ENCODE peak calls at places on chromosomes 4 and X, in nine cellular contexts. One of them, this sample, is unnamed. For H3K4me1, the result is how much of the 10 kb centered on the place peaks cover.

GRCh38 chr4:153483432-153484418 is 17.6 kb downstream of the TMEM131L start:
- DNase-seq in aorta: no peak
- DNase-seq in CD4-positive, CD25-positive, alpha-beta regulatory T cell: no peak
- DNase-seq in fibroblast of lung: no peak
- DNase-seq in endodermal cell: no peak
- DNase-seq in CD8-positive, alpha-beta memory T cell: no peak
- DNase-seq in transverse colon: no peak
- DNase-seq in lung: no peak
- DNase-seq in A549: no peak
- DNase-seq in this sample: no peak

GRCh38 chr4:148166132-148166531 is 276.1 kb downstream of the NR3C2 start:
- DNase-seq in A549: no peak
- DNase-seq in fibroblast of lung: peak
- DNase-seq in lung: no peak
- DNase-seq in aorta: peak
- DNase-seq in endodermal cell: no peak
- DNase-seq in transverse colon: no peak
- DNase-seq in CD8-positive, alpha-beta memory T cell: no peak
- DNase-seq in CD4-positive, CD25-positive, alpha-beta regulatory T cell: no peak
- DNase-seq in this sample: no peak

GRCh38 chrX:40087574-40088298 is 10.0 kb downstream of the BCOR start:
- DNase-seq in endodermal cell: peak
- DNase-seq in fibroblast of lung: no peak
- DNase-seq in CD8-positive, alpha-beta memory T cell: no peak
- DNase-seq in CD4-positive, CD25-positive, alpha-beta regulatory T cell: no peak
- DNase-seq in lung: no peak
- DNase-seq in A549: no peak
- DNase-seq in aorta: no peak
- DNase-seq in transverse colon: no peak
- DNase-seq in this sample: no peak

GRCh38 chr4:149031399-149031798 is 589.2 kb upstream of the NR3C2 start:
- DNase-seq in transverse colon: no peak
- DNase-seq in fibroblast of lung: peak
- DNase-seq in lung: no peak
- DNase-seq in A549: no peak
- DNase-seq in aorta: no peak
- DNase-seq in CD4-positive, CD25-positive, alpha-beta regulatory T cell: no peak
- DNase-seq in endodermal cell: peak
- DNase-seq in CD8-positive, alpha-beta memory T cell: no peak
- DNase-seq in this sample: no peak

GRCh38 chr4:53598901-53599300 is 7.6 kb upstream of the LNX1 start:
- DNase-seq in CD4-positive, CD25-positive, alpha-beta regulatory T cell: no peak
- DNase-seq in A549: no peak
- DNase-seq in aorta: no peak
- DNase-seq in endodermal cell: no peak
- DNase-seq in CD8-positive, alpha-beta memory T cell: no peak
- DNase-seq in fibroblast of lung: peak
- DNase-seq in transverse colon: no peak
- DNase-seq in lung: no peak
- DNase-seq in this sample: no peak

GRCh38 chr4:135485371-135485770 is 1283.8 kb upstream of the PABPC4L start:
- DNase-seq in fibroblast of lung: peak
- DNase-seq in lung: no peak
- DNase-seq in CD8-positive, alpha-beta memory T cell: no peak
- DNase-seq in A549: no peak
- DNase-seq in transverse colon: no peak
- DNase-seq in endodermal cell: no peak
- DNase-seq in CD4-positive, CD25-positive, alpha-beta regulatory T cell: no peak
- DNase-seq in aorta: no peak
- DNase-seq in this sample: no peak

GRCh38 chr4:94669672-94670664 is 87.8 kb upstream of the BMPR1B start:
- DNase-seq in CD4-positive, CD25-positive, alpha-beta regulatory T cell: no peak
- DNase-seq in aorta: no peak
- DNase-seq in A549: peak
- DNase-seq in fibroblast of lung: no peak
- DNase-seq in lung: no peak
- DNase-seq in transverse colon: no peak
- DNase-seq in endodermal cell: no peak
- DNase-seq in CD8-positive, alpha-beta memory T cell: no peak
- DNase-seq in this sample: no peak

GRCh38 chrX:126456136-126456535 is 96.5 kb downstream of the DCAF12L1 start:
- DNase-seq in lung: no peak
- DNase-seq in CD8-positive, alpha-beta memory T cell: no peak
- DNase-seq in CD4-positive, CD25-positive, alpha-beta regulatory T cell: no peak
- DNase-seq in A549: no peak
- DNase-seq in endodermal cell: no peak
- DNase-seq in aorta: no peak
- DNase-seq in transverse colon: no peak
- DNase-seq in fibroblast of lung: no peak
- DNase-seq in this sample: no peak

GRCh38 chr4:3257125-3257690 is 8.2 kb downstream of the MSANTD1 start:
- DNase-seq in CD4-positive, CD25-positive, alpha-beta regulatory T cell: no peak
- DNase-seq in endodermal cell: peak
- DNase-seq in A549: no peak
- DNase-seq in aorta: peak
- DNase-seq in CD8-positive, alpha-beta memory T cell: no peak
- DNase-seq in fibroblast of lung: no peak
- DNase-seq in transverse colon: peak
- DNase-seq in lung: no peak
- DNase-seq in this sample: no peak

GRCh38 chrX:16096131-16096530 is 27.2 kb upstream of the GRPR start:
- DNase-seq in aorta: no peak
- DNase-seq in A549: no peak
- DNase-seq in transverse colon: no peak
- DNase-seq in fibroblast of lung: no peak
- DNase-seq in lung: no peak
- DNase-seq in CD4-positive, CD25-positive, alpha-beta regulatory T cell: no peak
- DNase-seq in CD8-positive, alpha-beta memory T cell: no peak
- DNase-seq in endodermal cell: peak
- DNase-seq in this sample: no peak

GRCh38 chrX:72051589-72051988 is 80.1 kb downstream of the RTL5 start:
- DNase-seq in CD4-positive, CD25-positive, alpha-beta regulatory T cell: no peak
- DNase-seq in fibroblast of lung: no peak
- DNase-seq in transverse colon: no peak
- DNase-seq in CD8-positive, alpha-beta memory T cell: no peak
- DNase-seq in endodermal cell: peak
- DNase-seq in A549: no peak
- DNase-seq in aorta: no peak
- DNase-seq in lung: no peak
- DNase-seq in this sample: no peak

GRCh38 chrX:72046447-72046846 is 85.3 kb downstream of the RTL5 start:
- DNase-seq in CD8-positive, alpha-beta memory T cell: no peak
- DNase-seq in endodermal cell: no peak
- DNase-seq in aorta: no peak
- DNase-seq in CD4-positive, CD25-positive, alpha-beta regulatory T cell: no peak
- DNase-seq in lung: no peak
- DNase-seq in transverse colon: no peak
- DNase-seq in A549: no peak
- DNase-seq in fibroblast of lung: peak
- DNase-seq in this sample: peak

GRCh38 chrX:72045552-72046277 is 86.0 kb downstream of the RTL5 start:
- DNase-seq in aorta: no peak
- DNase-seq in endodermal cell: peak
- DNase-seq in fibroblast of lung: peak
- DNase-seq in CD8-positive, alpha-beta memory T cell: no peak
- DNase-seq in CD4-positive, CD25-positive, alpha-beta regulatory T cell: no peak
- DNase-seq in transverse colon: no peak
- DNase-seq in A549: no peak
- DNase-seq in lung: no peak
- DNase-seq in this sample: peak

GRCh38 chrX:72050011-72050410 is 81.7 kb downstream of the RTL5 start:
- DNase-seq in A549: no peak
- DNase-seq in CD8-positive, alpha-beta memory T cell: no peak
- DNase-seq in endodermal cell: peak
- DNase-seq in fibroblast of lung: no peak
- DNase-seq in CD4-positive, CD25-positive, alpha-beta regulatory T cell: no peak
- DNase-seq in lung: no peak
- DNase-seq in transverse colon: no peak
- DNase-seq in aorta: no peak
- DNase-seq in this sample: no peak

GRCh38 chrX:72048515-72049455 is 82.9 kb downstream of the RTL5 start:
- DNase-seq in fibroblast of lung: no peak
- DNase-seq in A549: no peak
- DNase-seq in CD4-positive, CD25-positive, alpha-beta regulatory T cell: no peak
- DNase-seq in endodermal cell: peak
- DNase-seq in lung: no peak
- DNase-seq in aorta: no peak
- DNase-seq in transverse colon: peak
- DNase-seq in CD8-positive, alpha-beta memory T cell: no peak
- DNase-seq in this sample: no peak
- H3K4me3 ChIP-seq in fibroblast of lung: no peak
- H3K4me3 ChIP-seq in A549: no peak
- H3K4me3 ChIP-seq in CD4-positive, CD25-positive, alpha-beta regulatory T cell: no peak
- H3K4me3 ChIP-seq in endodermal cell: no peak
- H3K4me3 ChIP-seq in lung: no peak
- H3K4me3 ChIP-seq in aorta: no peak
- H3K4me3 ChIP-seq in transverse colon: no peak
- H3K4me3 ChIP-seq in CD8-positive, alpha-beta memory T cell: no peak
- H3K4me3 ChIP-seq in this sample: no peak

GRCh38 chr4:10114147-10114546 is 2.5 kb downstream of the WDR1 start:
- DNase-seq in CD4-positive, CD25-positive, alpha-beta regulatory T cell: no peak
- DNase-seq in endodermal cell: no peak
- DNase-seq in fibroblast of lung: no peak
- DNase-seq in lung: no peak
- DNase-seq in A549: no peak
- DNase-seq in transverse colon: no peak
- DNase-seq in CD8-positive, alpha-beta memory T cell: no peak
- DNase-seq in aorta: no peak
- DNase-seq in this sample: no peak

GRCh38 chr4:10115271-10115656 is 1.3 kb downstream of the WDR1 start:
- DNase-seq in endodermal cell: no peak
- DNase-seq in transverse colon: peak
- DNase-seq in fibroblast of lung: peak
- DNase-seq in CD8-positive, alpha-beta memory T cell: no peak
- DNase-seq in CD4-positive, CD25-positive, alpha-beta regulatory T cell: no peak
- DNase-seq in lung: no peak
- DNase-seq in A549: no peak
- DNase-seq in aorta: no peak
- DNase-seq in this sample: no peak

GRCh38 chr4:10114607-10115006 is 2.0 kb downstream of the WDR1 start:
- DNase-seq in CD4-positive, CD25-positive, alpha-beta regulatory T cell: no peak
- DNase-seq in endodermal cell: peak
- DNase-seq in transverse colon: no peak
- DNase-seq in A549: no peak
- DNase-seq in CD8-positive, alpha-beta memory T cell: no peak
- DNase-seq in fibroblast of lung: no peak
- DNase-seq in lung: no peak
- DNase-seq in aorta: no peak
- DNase-seq in this sample: no peak

GRCh38 chr4:10112658-10113284 is 3.8 kb downstream of the WDR1 start:
- DNase-seq in fibroblast of lung: no peak
- DNase-seq in aorta: no peak
- DNase-seq in A549: no peak
- DNase-seq in CD8-positive, alpha-beta memory T cell: no peak
- DNase-seq in lung: no peak
- DNase-seq in transverse colon: no peak
- DNase-seq in endodermal cell: no peak
- DNase-seq in CD4-positive, CD25-positive, alpha-beta regulatory T cell: no peak
- DNase-seq in this sample: no peak

DNA sequence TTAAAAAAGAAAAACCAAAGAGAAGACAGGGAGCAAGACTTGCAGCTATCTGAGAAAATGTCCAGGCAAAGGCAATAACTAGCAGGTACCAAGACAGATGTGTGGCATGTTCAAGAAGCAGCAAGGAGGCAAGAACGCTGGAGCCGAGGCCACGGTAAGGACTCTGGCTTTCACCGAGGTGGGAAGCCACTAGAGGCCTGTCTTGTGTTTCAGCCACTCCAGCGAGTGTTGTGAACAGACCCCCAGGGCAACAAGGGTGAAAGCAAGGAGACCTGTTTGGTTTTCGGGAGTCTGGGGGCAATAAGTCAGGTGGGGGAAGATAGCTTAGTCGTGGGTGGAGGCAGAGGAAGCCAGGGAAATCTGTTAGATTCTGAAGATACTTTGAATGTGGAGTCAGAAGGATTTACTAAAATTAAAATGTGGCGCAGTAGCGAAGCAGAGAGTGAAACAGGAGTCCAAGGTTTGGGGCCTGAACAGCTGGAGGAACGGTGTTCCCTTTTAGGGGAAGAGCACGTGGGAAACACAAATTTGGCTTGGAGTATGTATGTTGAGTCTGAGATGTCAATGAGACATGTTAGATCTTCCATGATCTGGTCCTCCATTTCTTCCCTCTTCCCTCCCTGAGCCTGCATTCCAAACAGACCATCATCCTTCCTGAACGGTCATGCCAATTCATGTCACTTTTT is 3.1 kb downstream of the WDR1 start:
- DNase-seq in fibroblast of lung: no peak
- DNase-seq in transverse colon: no peak
- DNase-seq in endodermal cell: no peak
- DNase-seq in A549: no peak
- DNase-seq in lung: no peak
- DNase-seq in aorta: no peak
- DNase-seq in CD8-positive, alpha-beta memory T cell: no peak
- DNase-seq in CD4-positive, CD25-positive, alpha-beta regulatory T cell: no peak
- DNase-seq in this sample: no peak
- H3K4me1 ChIP-seq in fibroblast of lung: under half
- H3K4me1 ChIP-seq in transverse colon: half or more
- H3K4me1 ChIP-seq in endodermal cell: under half
- H3K4me1 ChIP-seq in A549: under half
- H3K4me1 ChIP-seq in lung: under half
- H3K4me1 ChIP-seq in aorta: under half
- H3K4me1 ChIP-seq in CD8-positive, alpha-beta memory T cell: half or more
- H3K4me1 ChIP-seq in CD4-positive, CD25-positive, alpha-beta regulatory T cell: half or more
- H3K4me1 ChIP-seq in this sample: half or more

GRCh38 chrX:109533631-109534030 is 3.0 kb upstream of the NXT2 start:
- DNase-seq in fibroblast of lung: peak
- DNase-seq in CD8-positive, alpha-beta memory T cell: no peak
- DNase-seq in A549: no peak
- DNase-seq in lung: no peak
- DNase-seq in transverse colon: no peak
- DNase-seq in aorta: no peak
- DNase-seq in CD4-positive, CD25-positive, alpha-beta regulatory T cell: no peak
- DNase-seq in endodermal cell: no peak
- DNase-seq in this sample: no peak
- H3K4me3 ChIP-seq in fibroblast of lung: no peak
- H3K4me3 ChIP-seq in CD8-positive, alpha-beta memory T cell: no peak
- H3K4me3 ChIP-seq in A549: no peak
- H3K4me3 ChIP-seq in lung: no peak
- H3K4me3 ChIP-seq in transverse colon: no peak
- H3K4me3 ChIP-seq in aorta: no peak
- H3K4me3 ChIP-seq in CD4-positive, CD25-positive, alpha-beta regulatory T cell: no peak
- H3K4me3 ChIP-seq in endodermal cell: no peak
- H3K4me3 ChIP-seq in this sample: no peak

DNA sequence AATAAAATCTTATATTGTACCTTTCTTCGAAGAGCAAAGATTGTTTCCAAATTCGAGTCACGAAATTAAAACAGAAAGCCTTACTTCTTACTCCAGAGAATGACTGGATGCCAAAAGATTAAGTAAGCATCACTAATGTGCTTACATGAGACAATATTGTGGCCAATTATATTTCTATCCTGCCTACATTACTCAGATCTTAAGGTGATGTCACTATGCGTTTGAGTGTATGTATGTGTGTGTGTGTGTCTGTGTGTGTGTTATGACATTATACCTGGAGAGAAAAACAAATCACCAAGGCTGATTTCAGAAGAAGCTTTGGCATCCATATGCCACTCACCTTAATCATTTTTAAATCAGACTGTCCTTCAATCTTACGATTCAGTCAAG is 556.3 kb downstream of the PPARGC1A start:
- DNase-seq in CD4-positive, CD25-positive, alpha-beta regulatory T cell: no peak
- DNase-seq in fibroblast of lung: peak
- DNase-seq in A549: no peak
- DNase-seq in endodermal cell: no peak
- DNase-seq in aorta: no peak
- DNase-seq in lung: no peak
- DNase-seq in CD8-positive, alpha-beta memory T cell: no peak
- DNase-seq in transverse colon: no peak
- DNase-seq in this sample: no peak
- H3K4me1 ChIP-seq in CD4-positive, CD25-positive, alpha-beta regulatory T cell: under half
- H3K4me1 ChIP-seq in fibroblast of lung: under half
- H3K4me1 ChIP-seq in A549: under half
- H3K4me1 ChIP-seq in endodermal cell: under half
- H3K4me1 ChIP-seq in aorta: under half
- H3K4me1 ChIP-seq in lung: under half
- H3K4me1 ChIP-seq in CD8-positive, alpha-beta memory T cell: under half
- H3K4me1 ChIP-seq in transverse colon: under half
- H3K4me1 ChIP-seq in this sample: under half